ENCODE peak calls at places on chromosomes 7 and 10, in eight cellular contexts. R, H, B, O, A, P, Y and V are unnamed samples.

GRCh38 chr7:39936786-39937185 is 13.3 kb upstream of the CDK13 start:
- DNase-seq in R (no peak), H (no peak), B (no peak), O (no peak), A (no peak), P (no peak), Y (no peak), V (no peak)

GRCh38 chr7:102424787-102425218 is 8.6 kb upstream of the ORAI2 start:
- DNase-seq in R (no peak), H (no peak), B (no peak), O (no peak), A (no peak), P (no peak), Y (no peak), V (no peak)

GRCh38 chr7:50349963-50350944 is 45.7 kb downstream of the IKZF1 start:
- DNase-seq in R (peak; percentile 91), H (no peak), B (no peak), O (no peak), A (no peak), P (no peak), Y (no peak), V (no peak)

GRCh38 chr7:105649727-105650381 is 68.6 kb upstream of the EFCAB10 start:
- DNase-seq in R (no peak), H (no peak), B (no peak), O (peak; percentile 54), A (no peak), P (peak; percentile 52), Y (no peak), V (peak; percentile 45)

GRCh38 chr7:130758429-130759056 is 24.5 kb upstream of the KLF14 start:
- DNase-seq in R (no peak), H (peak; percentile 51), B (no peak), O (peak; percentile 14), A (no peak), P (peak; percentile 72), Y (peak; percentile 49), V (no peak)

GRCh38 chr7:42091461-42092229 is 145.4 kb downstream of the GLI3 start:
- DNase-seq in R (no peak), H (no peak), B (peak; percentile 91), O (no peak), A (peak; percentile 64), P (no peak), Y (no peak), V (no peak)

GRCh38 chr7:150939052-150939810 is 38.9 kb downstream of the KCNH2 start:
- DNase-seq in R (no peak), H (no peak), B (no peak), O (no peak), A (no peak), P (no peak), Y (no peak), V (no peak)

GRCh38 chr10:34759161-34759836 is 55.8 kb downstream of the PARD3 start:
- DNase-seq in R (no peak), H (no peak), B (no peak), O (no peak), A (no peak), P (no peak), Y (no peak), V (no peak)

GRCh38 chr10:74234569-74234968 is 83.5 kb downstream of the ADK start:
- DNase-seq in R (no peak), H (no peak), B (no peak), O (no peak), A (no peak), P (peak; percentile 35), Y (no peak), V (no peak)

GRCh38 chr7:65475734-65476319 is 102.2 kb downstream of the ZNF92 start:
- DNase-seq in R (peak; percentile 3), H (no peak), B (no peak), O (no peak), A (no peak), P (no peak), Y (no peak), V (no peak)

GRCh38 chr7:8290645-8291308 is 28.8 kb upstream of the ICA1 start:
- DNase-seq in R (no peak), H (peak; percentile 92), B (no peak), O (no peak), A (no peak), P (no peak), Y (no peak), V (no peak)

GRCh38 chr7:37942934-37943610 is 22.6 kb downstream of the EPDR1 start:
- DNase-seq in R (no peak), H (no peak), B (no peak), O (no peak), A (peak; percentile 50), P (peak; percentile 88), Y (peak; percentile 58), V (no peak)

GRCh38 chr7:2939193-2939885 is 95.2 kb upstream of the GNA12 start:
- DNase-seq in R (no peak), H (no peak), B (no peak), O (no peak), A (peak; percentile 16), P (peak; percentile 10), Y (no peak), V (no peak)

GRCh38 chr7:159068893-159069448 is 75.7 kb downstream of the VIPR2 start:
- DNase-seq in R (no peak), H (no peak), B (no peak), O (no peak), A (no peak), P (no peak), Y (no peak), V (no peak)